ENCODE peak calls at places on chromosome 12, in nine cellular contexts. I, T, E, V, H, J, G, A and O are unnamed samples.

GRCh38 chr12:13661005-13661887 is 320.2 kb downstream of the GRIN2B start:
- DNase-seq in I (peak), V (peak), T (peak), J (peak), E (peak), A (peak), H (peak), G (peak), O (peak)

GRCh38 chr12:79381246-79382208 is 309.2 kb downstream of the PAWR start:
- DNase-seq in E (no peak), T (no peak), J (no peak), A (no peak), V (no peak), G (no peak), I (no peak), H (no peak), O (no peak)

GRCh38 chr12:96907681-96908163 is 665 bp downstream of the NEDD1 start:
- DNase-seq in V (peak), I (no peak), E (peak), H (no peak), A (peak), T (no peak), J (peak), G (no peak), O (peak)

GRCh38 chr12:53860426-53861223 is 78.0 kb upstream of the HOXC13 start:
- DNase-seq in H (no peak), A (no peak), T (no peak), G (no peak), I (no peak), J (no peak), V (no peak), E (no peak), O (no peak)

GRCh38 chr12:18955594-18955993 is 173.9 kb upstream of the PLEKHA5 start:
- DNase-seq in E (no peak), J (no peak), I (no peak), A (peak), G (no peak), T (no peak), H (peak), V (no peak), O (no peak)

GRCh38 chr12:14841761-14842160 is 1.6 kb downstream of the ART4 start:
- DNase-seq in G (no peak), V (no peak), I (peak), A (peak), E (peak), J (peak), H (no peak), T (peak), O (no peak)

GRCh38 chr12:76201758-76202157 is 117.3 kb upstream of the NAP1L1 start:
- DNase-seq in I (no peak), V (no peak), G (no peak), E (no peak), H (no peak), T (no peak), A (peak), J (no peak), O (no peak)

GRCh38 chr12:79688376-79689040 is 2.3 kb downstream of the PAWR start:
- DNase-seq in J (no peak), H (no peak), V (no peak), T (no peak), A (no peak), E (peak), I (no peak), G (no peak), O (no peak)

GRCh38 chr12:130017571-130018449 is 114.0 kb upstream of the TMEM132D start:
- DNase-seq in A (no peak), E (no peak), J (no peak), G (no peak), H (no peak), T (no peak), V (no peak), I (no peak), O (no peak)

GRCh38 chr12:117872521-117873169 is 96.1 kb downstream of the KSR2 start:
- DNase-seq in T (no peak), V (no peak), A (no peak), H (no peak), J (no peak), E (no peak), I (no peak), G (no peak), O (no peak)

GRCh38 chr12:89777685-89778379 is 69.2 kb upstream of the ATP2B1 start:
- DNase-seq in G (no peak), T (no peak), H (no peak), I (no peak), J (no peak), E (no peak), A (no peak), V (no peak), O (no peak)

GRCh38 chr12:6262635-6263034 is 47.8 kb upstream of the PLEKHG6 start:
- DNase-seq in G (no peak), H (no peak), T (no peak), I (no peak), A (no peak), E (no peak), J (no peak), V (no peak), O (no peak)

GRCh38 chr12:124381454-124382207 is 86.7 kb downstream of the RFLNA start:
- DNase-seq in T (peak), V (no peak), E (peak), H (no peak), G (no peak), A (peak), I (no peak), J (peak), O (no peak)

GRCh38 chr12:56020437-56021189 is at the start of gene IKZF4:
- DNase-seq in E (peak), A (no peak), G (peak), J (peak), I (no peak), V (peak), H (no peak), T (no peak), O (peak)

GRCh38 chr12:120094485-120094884 is 22.1 kb downstream of the RAB35 start:
- DNase-seq in T (no peak), I (no peak), E (no peak), G (no peak), A (no peak), J (no peak), V (no peak), H (no peak), O (no peak)

GRCh38 chr12:70049596-70050360 is 193.5 kb upstream of the CNOT2 start:
- DNase-seq in J (no peak), E (no peak), I (no peak), G (no peak), V (no peak), T (no peak), A (no peak), H (no peak), O (no peak)

GRCh38 chr12:45342171-45342570 is 126.3 kb downstream of the ANO6 start:
- DNase-seq in J (no peak), T (no peak), V (no peak), G (no peak), I (no peak), H (no peak), A (no peak), E (no peak), O (no peak)

GRCh38 chr12:130878193-130879185 is 6.6 kb downstream of the RAN start:
- DNase-seq in G (no peak), A (no peak), J (no peak), I (no peak), V (no peak), T (no peak), E (no peak), H (no peak), O (peak)

GRCh38 chr12:4251228-4251891 is 22.2 kb upstream of the CCND2 start:
- DNase-seq in V (no peak), H (no peak), G (no peak), J (no peak), A (no peak), I (no peak), E (no peak), T (no peak), O (no peak)

GRCh38 chr12:47707905-47708543 is 2.2 kb upstream of the RPAP3 start:
- DNase-seq in I (no peak), H (no peak), T (no peak), G (no peak), J (no peak), V (no peak), A (no peak), E (no peak), O (no peak)

GRCh38 chr12:27730097-27730588 is 19.5 kb downstream of the MRPS35 start:
- DNase-seq in T (no peak), E (no peak), J (no peak), G (no peak), H (no peak), A (no peak), I (no peak), V (no peak), O (no peak)

GRCh38 chr12:25959069-25959961 is 833 bp downstream of the RASSF8 start:
- DNase-seq in T (peak), J (peak), I (peak), V (peak), A (peak), H (peak), G (peak), E (peak), O (peak)